ENCODE peak calls at places on chromosomes 5 and 9, in nine cellular contexts. D is IMR-90, K is adrenal gland, A is mesothelial cell of epicardium, R is GM12878, X is HFF-Myc, E is HCT116, Z is PC-9, S is Calu3. Y is an unnamed sample.

GRCh38 chr9:80218336-80218735 is 646.6 kb downstream of the TLE4 start:
- DNase-seq in D (no peak), K (no peak), A (no peak), R (no peak), X (no peak), E (no peak), Z (no peak), S (no peak), Y (no peak)

GRCh38 chr9:87441251-87441650 is 56.4 kb upstream of the DAPK1 start:
- DNase-seq in D (peak), K (no peak), A (no peak), R (no peak), X (no peak), E (no peak), Z (no peak), S (no peak), Y (no peak)

GRCh38 chr5:1543398-1544293 is 19.9 kb upstream of the LPCAT1 start:
- DNase-seq in D (no peak), K (no peak), A (no peak), R (no peak), X (no peak), E (no peak), Z (no peak), S (no peak), Y (peak)

GRCh38 chr5:132829742-132830435 is 558 bp downstream of the SHROOM1 start:
- DNase-seq in D (peak), K (peak), A (peak), R (no peak), X (no peak), E (peak), Z (peak), S (peak), Y (peak)

GRCh38 chr9:131735238-131736181 is 4.4 kb downstream of the RAPGEF1 start:
- DNase-seq in D (no peak), K (no peak), A (no peak), R (no peak), X (no peak), E (no peak), Z (no peak), S (peak), Y (no peak)

GRCh38 chr9:136247947-136248637 is 2.5 kb upstream of the QSOX2 start:
- DNase-seq in D (no peak), K (no peak), A (no peak), R (no peak), X (no peak), E (no peak), Z (no peak), S (no peak), Y (no peak)

GRCh38 chr5:179858241-179858585 is 404 bp downstream of the MRNIP start:
- DNase-seq in D (peak), K (peak), A (no peak), R (peak), X (no peak), E (no peak), Z (peak), S (peak), Y (no peak)

GRCh38 chr9:98416294-98416693 is 160.8 kb upstream of the TBC1D2 start:
- DNase-seq in D (no peak), K (no peak), A (no peak), R (no peak), X (no peak), E (no peak), Z (no peak), S (no peak), Y (no peak)

GRCh38 chr9:112115109-112115508 is 60.0 kb downstream of the SUSD1 start:
- DNase-seq in D (no peak), K (no peak), A (no peak), R (no peak), X (no peak), E (no peak), Z (no peak), S (no peak), Y (no peak)

GRCh38 chr9:129182122-129182521 is 4.1 kb upstream of the IER5L start:
- DNase-seq in D (no peak), K (no peak), A (no peak), R (no peak), X (no peak), E (no peak), Z (no peak), S (no peak), Y (no peak)

GRCh38 chr9:114303977-114304376 is 18.9 kb upstream of the ORM1 start:
- DNase-seq in D (no peak), K (no peak), A (no peak), R (no peak), X (no peak), E (no peak), Z (no peak), S (no peak), Y (no peak)

GRCh38 chr5:124461857-124462423 is 284.5 kb downstream of the ZNF608 start:
- DNase-seq in D (no peak), K (no peak), A (no peak), R (no peak), X (no peak), E (no peak), Z (no peak), S (no peak), Y (no peak)

GRCh38 chr5:18732556-18733479 is 1098.6 kb downstream of the TAF11L14 start:
- DNase-seq in D (no peak), K (no peak), A (no peak), R (no peak), X (no peak), E (no peak), Z (no peak), S (no peak), Y (no peak)

GRCh38 chr5:11595045-11595444 is 309.2 kb downstream of the CTNND2 start:
- DNase-seq in D (no peak), K (no peak), A (no peak), R (no peak), X (no peak), E (no peak), Z (no peak), S (peak), Y (no peak)

GRCh38 chr5:54658014-54658413 is 140.5 kb downstream of the SNX18 start:
- DNase-seq in D (peak), K (peak), A (no peak), R (no peak), X (no peak), E (no peak), Z (peak), S (no peak), Y (no peak)

GRCh38 chr5:40409600-40409999 is 270.1 kb upstream of the PTGER4 start:
- DNase-seq in D (no peak), K (no peak), A (no peak), R (no peak), X (no peak), E (no peak), Z (no peak), S (no peak), Y (no peak)

GRCh38 chr9:125644819-125645507 is 62.0 kb downstream of the MAPKAP1 start:
- DNase-seq in D (no peak), K (no peak), A (no peak), R (no peak), X (no peak), E (no peak), Z (no peak), S (no peak), Y (no peak)

GRCh38 chr5:684771-685216 is 8.4 kb downstream of the TPPP start:
- DNase-seq in D (no peak), K (no peak), A (no peak), R (no peak), X (no peak), E (no peak), Z (no peak), S (no peak), Y (no peak)

GRCh38 chr5:37737326-37738056 is 102.3 kb downstream of the GDNF start:
- DNase-seq in D (no peak), K (no peak), A (no peak), R (no peak), X (no peak), E (no peak), Z (no peak), S (no peak), Y (no peak)

GRCh38 chr9:130940693-130941576 is 1.9 kb upstream of the FIBCD1 start:
- DNase-seq in D (peak), K (peak), A (peak), R (no peak), X (no peak), E (peak), Z (peak), S (peak), Y (peak)

GRCh38 chr9:34203275-34204010 is 24.6 kb downstream of the UBAP1 start:
- DNase-seq in D (no peak), K (no peak), A (no peak), R (no peak), X (no peak), E (no peak), Z (no peak), S (no peak), Y (no peak)

GRCh38 chr5:179176166-179176565 is 116.0 kb downstream of the ZNF354C start:
- DNase-seq in D (no peak), K (no peak), A (no peak), R (no peak), X (no peak), E (no peak), Z (no peak), S (no peak), Y (no peak)

GRCh38 chr5:138953370-138954256 is 78.5 kb upstream of the LRRTM2 start:
- DNase-seq in D (peak), K (peak), A (no peak), R (no peak), X (no peak), E (no peak), Z (no peak), S (no peak), Y (peak)

GRCh38 chr5:140366770-140367630 is 7.0 kb downstream of the SLC4A9 start:
- DNase-seq in D (no peak), K (no peak), A (no peak), R (no peak), X (no peak), E (no peak), Z (no peak), S (no peak), Y (no peak)
- TF ChIP-seq CTCF in D (no peak), K (no peak), A (no peak), R (no peak), X (peak), E (peak), Z (no peak), S (no peak), Y (no peak)

GRCh38 chr5:79109527-79110492 is 1.8 kb upstream of the BHMT start:
- DNase-seq in D (no peak), K (no peak), A (no peak), R (no peak), X (no peak), E (peak), Z (no peak), S (peak), Y (no peak)

GRCh38 chr5:79111960-79112702 is 522 bp downstream of the BHMT start:
- DNase-seq in D (no peak), K (no peak), A (no peak), R (no peak), X (no peak), E (no peak), Z (no peak), S (no peak), Y (no peak)

GRCh38 chr5:79111387-79111959 is at the start of gene BHMT:
- DNase-seq in D (no peak), K (no peak), A (no peak), R (no peak), X (no peak), E (no peak), Z (no peak), S (no peak), Y (no peak)

GRCh38 chr5:79108792-79109191 is 2.8 kb upstream of the BHMT start:
- DNase-seq in D (no peak), K (no peak), A (no peak), R (no peak), X (no peak), E (no peak), Z (no peak), S (no peak), Y (no peak)

GRCh38 chr5:79112703-79113058 is 1.1 kb downstream of the BHMT start:
- DNase-seq in D (no peak), K (no peak), A (no peak), R (no peak), X (no peak), E (no peak), Z (no peak), S (no peak), Y (no peak)
- TF ChIP-seq CTCF in D (no peak), K (no peak), A (no peak), R (no peak), X (no peak), E (no peak), Z (no peak), S (no peak), Y (no peak)

GRCh38 chr5:77629553-77630245 is 8.8 kb downstream of the OTP start:
- DNase-seq in D (no peak), K (no peak), A (no peak), R (no peak), X (no peak), E (no peak), Z (peak), S (no peak), Y (no peak)

GRCh38 chr5:77632526-77633268 is 5.8 kb downstream of the OTP start:
- DNase-seq in D (no peak), K (no peak), A (no peak), R (no peak), X (no peak), E (no peak), Z (no peak), S (no peak), Y (no peak)

GRCh38 chr5:77631166-77631582 is 7.3 kb downstream of the OTP start:
- DNase-seq in D (no peak), K (no peak), A (no peak), R (peak), X (no peak), E (no peak), Z (no peak), S (no peak), Y (no peak)

GRCh38 chr5:77628840-77629552 is 9.5 kb downstream of the OTP start:
- DNase-seq in D (no peak), K (no peak), A (no peak), R (no peak), X (no peak), E (no peak), Z (no peak), S (no peak), Y (no peak)

DNA sequence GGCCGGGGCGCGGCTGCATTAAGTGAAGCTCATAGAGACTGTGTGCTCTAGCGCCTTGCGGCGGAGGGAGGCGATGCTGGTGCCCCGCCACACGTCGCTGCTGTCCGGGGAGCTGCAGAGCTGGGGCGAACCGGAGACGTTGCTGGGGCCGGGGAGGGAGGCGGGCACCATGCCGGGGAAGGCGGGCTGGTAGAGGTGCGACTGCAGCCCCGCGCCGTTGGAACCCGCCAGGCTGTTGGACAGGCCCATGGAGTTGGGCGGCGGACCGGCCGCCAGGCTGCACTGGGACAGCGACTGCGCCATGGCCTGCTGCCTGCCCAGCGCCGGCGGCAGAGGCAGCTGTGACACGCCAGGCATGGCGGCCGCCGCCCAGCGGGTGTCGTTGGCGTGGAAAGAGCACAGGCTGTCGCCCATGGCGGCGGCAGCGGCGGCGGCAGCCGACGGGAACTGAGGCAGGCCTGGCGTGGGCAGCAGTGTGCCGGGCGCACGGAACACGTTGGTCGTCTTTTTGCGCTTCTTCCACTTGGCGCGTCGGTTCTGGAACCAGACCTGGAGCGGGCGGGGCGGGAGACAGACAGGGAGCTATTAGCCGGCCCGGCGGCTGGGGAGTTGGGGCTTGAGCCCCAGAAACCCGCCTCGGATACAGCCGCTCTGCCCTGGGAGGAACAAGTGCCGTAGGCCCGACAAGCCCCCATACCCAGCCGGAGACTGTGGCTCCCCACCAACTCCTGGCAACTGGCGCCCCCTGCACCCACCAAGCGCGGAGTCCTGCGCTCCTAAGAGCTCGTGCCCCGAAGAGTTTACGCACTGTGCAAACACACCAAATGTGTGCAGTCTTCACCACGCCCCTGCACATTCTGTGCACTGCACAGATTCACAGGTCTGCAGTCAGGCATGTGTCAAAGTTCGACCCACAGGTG is 8.0 kb downstream of the OTP start:
- DNase-seq in D (no peak), K (peak), A (no peak), R (no peak), X (no peak), E (peak), Z (peak), S (peak), Y (no peak)
- TF ChIP-seq CTCF in D (no peak), K (peak), A (peak), R (peak), X (no peak), E (peak), Z (no peak), S (no peak), Y (peak)

GRCh38 chr5:15513379-15513778 is 13.4 kb downstream of the FBXL7 start:
- DNase-seq in D (no peak), K (no peak), A (no peak), R (no peak), X (no peak), E (no peak), Z (no peak), S (no peak), Y (no peak)
- TF ChIP-seq CTCF in D (no peak), K (no peak), A (no peak), R (no peak), X (no peak), E (no peak), Z (no peak), S (no peak), Y (no peak)

Y was measured in type B pancreatic cell.